ENCODE peak calls at places on chromosomes 12 and 14, in five cellular contexts. One of them, this sample, is unnamed.

GRCh38 chr12:25583545-25583944 is 30.5 kb upstream of the LMNTD1 start:
- DNase-seq in psoas muscle: no peak
- DNase-seq in uterus: peak; percentile 35
- DNase-seq in lower lobe of right lung: no peak
- DNase-seq in epithelial cell of prostate: no peak
- DNase-seq in this sample: peak; percentile 4

GRCh38 chr14:76434220-76434619 is 58.3 kb downstream of the ESRRB start:
- DNase-seq in lower lobe of right lung: no peak
- DNase-seq in epithelial cell of prostate: no peak
- DNase-seq in psoas muscle: no peak
- DNase-seq in uterus: no peak
- DNase-seq in this sample: no peak

GRCh38 chr12:108611884-108612415 is 14.1 kb upstream of the TMEM119 start:
- DNase-seq in lower lobe of right lung: no peak
- DNase-seq in uterus: no peak
- DNase-seq in epithelial cell of prostate: peak; percentile 34
- DNase-seq in psoas muscle: no peak
- DNase-seq in this sample: peak; percentile 83

GRCh38 chr14:68939893-68940613 is 39.0 kb downstream of the ACTN1 start:
- DNase-seq in epithelial cell of prostate: peak; percentile 49
- DNase-seq in psoas muscle: peak; percentile 68
- DNase-seq in lower lobe of right lung: no peak
- DNase-seq in uterus: peak; percentile 77
- DNase-seq in this sample: peak; percentile 70

GRCh38 chr12:50696931-50697330 is 67.0 kb upstream of the ATF1 start:
- DNase-seq in epithelial cell of prostate: no peak
- DNase-seq in lower lobe of right lung: no peak
- DNase-seq in psoas muscle: no peak
- DNase-seq in uterus: no peak
- DNase-seq in this sample: no peak

GRCh38 chr12:117334855-117335587 is 26.4 kb downstream of the NOS1 start:
- DNase-seq in lower lobe of right lung: no peak
- DNase-seq in uterus: no peak
- DNase-seq in epithelial cell of prostate: no peak
- DNase-seq in psoas muscle: no peak
- DNase-seq in this sample: no peak

GRCh38 chr14:61256826-61257468 is 24.2 kb downstream of the TMEM30B start:
- DNase-seq in psoas muscle: no peak
- DNase-seq in epithelial cell of prostate: no peak
- DNase-seq in lower lobe of right lung: no peak
- DNase-seq in uterus: no peak
- DNase-seq in this sample: no peak

GRCh38 chr14:99412122-99413061 is 68.3 kb downstream of the SETD3 start:
- DNase-seq in uterus: no peak
- DNase-seq in epithelial cell of prostate: no peak
- DNase-seq in psoas muscle: no peak
- DNase-seq in lower lobe of right lung: no peak
- DNase-seq in this sample: no peak

GRCh38 chr12:121893901-121894540 is 5.4 kb downstream of the PSMD9 start:
- DNase-seq in epithelial cell of prostate: peak; percentile 37
- DNase-seq in uterus: no peak
- DNase-seq in lower lobe of right lung: no peak
- DNase-seq in psoas muscle: no peak
- DNase-seq in this sample: peak; percentile 78

GRCh38 chr12:103558879-103559278 is 28.2 kb upstream of the STAB2 start:
- DNase-seq in lower lobe of right lung: no peak
- DNase-seq in psoas muscle: no peak
- DNase-seq in epithelial cell of prostate: no peak
- DNase-seq in uterus: no peak
- DNase-seq in this sample: no peak

GRCh38 chr12:62933220-62933870 is 1.6 kb downstream of the PPM1H start:
- DNase-seq in uterus: no peak
- DNase-seq in lower lobe of right lung: no peak
- DNase-seq in psoas muscle: peak; percentile 56
- DNase-seq in epithelial cell of prostate: no peak
- DNase-seq in this sample: no peak

DNA sequence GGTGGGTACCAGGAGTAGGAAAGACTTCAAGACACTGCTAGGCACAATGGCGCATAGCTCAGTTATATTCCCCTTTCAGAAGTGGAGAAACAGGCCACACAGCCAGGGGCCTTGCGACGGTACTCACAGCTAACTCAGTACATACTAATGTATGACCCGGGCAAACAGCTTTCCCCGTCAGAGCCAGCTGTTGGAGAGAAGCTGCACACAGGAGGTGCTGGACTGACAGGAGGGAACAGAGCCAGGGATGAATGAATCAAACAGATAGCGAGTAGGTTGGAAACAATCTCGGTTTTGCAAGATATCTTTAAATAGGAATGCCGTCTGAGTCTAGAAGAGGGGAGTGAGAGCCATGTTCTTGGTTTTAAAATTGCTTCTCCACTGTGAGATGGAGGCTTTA is 45.5 kb downstream of the PRIMA1 start:
- DNase-seq in epithelial cell of prostate: no peak
- DNase-seq in lower lobe of right lung: no peak
- DNase-seq in psoas muscle: peak; percentile 39
- DNase-seq in uterus: peak; percentile 73
- DNase-seq in this sample: no peak
- H3K27ac ChIP-seq in epithelial cell of prostate: no peak overlapping the region
- H3K27ac ChIP-seq in lower lobe of right lung: no peak overlapping the region
- H3K27ac ChIP-seq in psoas muscle: no peak overlapping the region
- H3K27ac ChIP-seq in uterus: peak overlapping the region; percentile 44
- H3K27ac ChIP-seq in this sample: no peak overlapping the region

DNA sequence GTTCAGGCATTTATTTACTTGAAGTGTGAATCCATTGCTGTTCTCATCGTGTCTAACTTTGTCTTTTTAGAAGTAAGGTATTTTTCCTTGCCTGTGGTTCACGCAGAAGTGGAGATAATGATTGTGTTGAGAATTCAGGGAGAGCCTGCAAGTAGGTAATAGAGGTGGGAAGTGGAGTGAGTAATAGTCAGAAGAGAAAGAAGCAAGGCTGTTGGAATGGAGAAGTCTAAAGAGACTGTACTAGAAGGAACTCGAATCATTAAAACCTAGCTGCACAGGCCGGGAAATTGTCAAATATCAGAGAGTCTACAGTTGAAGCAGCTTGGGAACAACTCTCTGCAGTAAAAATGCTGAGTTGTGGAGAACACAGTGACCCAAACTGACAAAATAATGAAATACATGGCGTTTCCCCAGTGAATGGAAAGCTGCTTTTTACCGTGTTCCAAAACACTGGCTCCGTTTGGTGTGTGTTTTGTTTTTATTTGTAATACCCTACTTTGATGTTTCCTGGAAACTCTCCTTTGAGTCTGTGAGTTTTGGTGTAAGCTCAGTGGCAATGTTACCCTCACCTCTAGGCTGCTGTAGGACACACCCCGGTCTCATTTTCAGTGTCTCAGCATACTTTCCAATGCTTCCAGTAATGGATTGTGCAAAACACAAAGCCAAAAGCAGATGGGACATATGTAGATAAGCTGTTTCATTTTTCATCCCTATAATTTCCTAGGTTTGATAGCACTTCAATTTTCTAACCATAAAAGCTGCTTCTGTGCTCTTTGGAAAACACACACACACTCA is 146.6 kb downstream of the CRADD start:
- DNase-seq in uterus: no peak
- DNase-seq in lower lobe of right lung: no peak
- DNase-seq in psoas muscle: no peak
- DNase-seq in epithelial cell of prostate: no peak
- DNase-seq in this sample: no peak
- H3K27ac ChIP-seq in uterus: peak overlapping the region; percentile 77
- H3K27ac ChIP-seq in lower lobe of right lung: peak overlapping the region; percentile 37
- H3K27ac ChIP-seq in psoas muscle: no peak overlapping the region
- H3K27ac ChIP-seq in epithelial cell of prostate: no peak overlapping the region
- H3K27ac ChIP-seq in this sample: no peak overlapping the region

GRCh38 chr12:53483979-53484377 is 15.3 kb downstream of the MAP3K12 start:
- DNase-seq in lower lobe of right lung: no peak
- DNase-seq in uterus: no peak
- DNase-seq in epithelial cell of prostate: no peak
- DNase-seq in psoas muscle: no peak
- DNase-seq in this sample: no peak
- H3K27ac ChIP-seq in lower lobe of right lung: no peak overlapping the region
- H3K27ac ChIP-seq in uterus: no peak overlapping the region
- H3K27ac ChIP-seq in epithelial cell of prostate: peak overlapping the region; percentile 72
- H3K27ac ChIP-seq in psoas muscle: no peak overlapping the region
- H3K27ac ChIP-seq in this sample: peak overlapping the region; percentile 70

DNA sequence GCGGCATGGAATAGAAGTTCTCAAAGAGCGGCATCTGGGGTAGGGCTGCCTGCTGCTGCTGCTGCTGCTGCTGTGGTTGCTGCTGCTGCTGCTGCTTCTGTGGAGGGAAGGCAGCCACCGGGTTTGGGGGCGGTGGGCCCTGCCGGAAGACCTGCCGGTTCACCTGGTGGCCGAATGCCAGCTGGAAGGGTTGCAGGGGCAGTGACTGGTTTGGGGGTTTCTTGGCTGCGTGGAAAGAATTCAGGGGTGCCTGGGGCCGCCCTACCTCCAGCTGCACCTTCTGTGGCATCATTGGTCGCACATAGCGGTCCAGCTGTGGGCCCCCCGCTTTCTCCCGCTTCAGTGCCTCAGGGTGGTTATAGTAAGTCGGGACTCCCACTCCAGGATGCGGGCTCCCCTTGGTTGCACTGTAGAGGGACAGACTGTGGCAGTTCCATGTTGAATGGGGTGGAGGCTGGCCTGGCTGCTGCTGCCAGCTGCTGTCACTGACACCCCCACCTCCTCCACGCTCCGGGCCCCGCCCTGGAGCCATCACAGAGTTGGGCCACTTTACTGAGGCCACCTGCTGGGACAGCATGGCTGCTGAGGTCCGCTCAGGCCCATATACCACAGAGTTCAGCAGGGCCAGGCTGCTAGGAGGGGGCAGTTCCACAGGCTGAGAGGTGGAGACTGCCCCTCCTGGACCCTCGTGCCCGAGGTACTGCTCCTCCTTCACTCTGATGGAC is 25.2 kb upstream of the PNMA1 start:
- DNase-seq in lower lobe of right lung: no peak
- DNase-seq in epithelial cell of prostate: no peak
- DNase-seq in psoas muscle: no peak
- DNase-seq in uterus: no peak
- DNase-seq in this sample: no peak
- H3K27ac ChIP-seq in lower lobe of right lung: peak overlapping the region; percentile 87
- H3K27ac ChIP-seq in epithelial cell of prostate: no peak overlapping the region
- H3K27ac ChIP-seq in psoas muscle: peak overlapping the region; percentile 80
- H3K27ac ChIP-seq in uterus: peak overlapping the region; percentile 92
- H3K27ac ChIP-seq in this sample: peak overlapping the region; percentile 99

DNA sequence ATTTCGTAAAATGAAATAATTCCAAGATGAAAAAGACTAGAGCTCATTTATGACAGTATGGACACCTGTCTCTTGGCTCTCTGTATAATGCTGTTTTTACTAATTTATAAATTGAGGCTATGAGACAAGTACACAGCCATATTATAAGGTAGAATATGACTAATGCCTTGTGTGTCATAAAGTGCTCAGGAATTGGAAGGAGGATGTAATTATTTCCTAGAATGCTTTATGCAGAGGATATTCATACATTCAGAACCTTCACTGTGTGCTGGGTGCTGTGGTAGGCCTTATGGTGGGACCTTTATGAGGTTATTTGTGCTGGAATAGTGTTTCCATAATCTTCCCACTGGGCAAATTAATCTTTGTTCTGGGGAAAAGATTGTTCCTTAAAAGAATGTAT is 13.3 kb downstream of the PCNX1 start:
- DNase-seq in epithelial cell of prostate: no peak
- DNase-seq in lower lobe of right lung: no peak
- DNase-seq in uterus: no peak
- DNase-seq in psoas muscle: no peak
- DNase-seq in this sample: no peak
- H3K27ac ChIP-seq in epithelial cell of prostate: peak overlapping the region; percentile 39
- H3K27ac ChIP-seq in lower lobe of right lung: no peak overlapping the region
- H3K27ac ChIP-seq in uterus: no peak overlapping the region
- H3K27ac ChIP-seq in psoas muscle: no peak overlapping the region
- H3K27ac ChIP-seq in this sample: no peak overlapping the region

GRCh38 chr14:39734306-39734705 is 302.1 kb upstream of the FBXO33 start:
- DNase-seq in psoas muscle: no peak
- DNase-seq in epithelial cell of prostate: no peak
- DNase-seq in lower lobe of right lung: no peak
- DNase-seq in uterus: no peak
- DNase-seq in this sample: no peak

GRCh38 chr14:39731912-39732311 is 299.7 kb upstream of the FBXO33 start:
- DNase-seq in epithelial cell of prostate: no peak
- DNase-seq in lower lobe of right lung: no peak
- DNase-seq in uterus: no peak
- DNase-seq in psoas muscle: no peak
- DNase-seq in this sample: no peak

GRCh38 chr14:39733741-39734140 is 301.5 kb upstream of the FBXO33 start:
- DNase-seq in lower lobe of right lung: no peak
- DNase-seq in epithelial cell of prostate: no peak
- DNase-seq in psoas muscle: no peak
- DNase-seq in uterus: no peak
- DNase-seq in this sample: no peak
- H3K27ac ChIP-seq in lower lobe of right lung: no peak overlapping the region
- H3K27ac ChIP-seq in epithelial cell of prostate: no peak overlapping the region
- H3K27ac ChIP-seq in psoas muscle: no peak overlapping the region
- H3K27ac ChIP-seq in uterus: no peak overlapping the region
- H3K27ac ChIP-seq in this sample: no peak overlapping the region

DNA sequence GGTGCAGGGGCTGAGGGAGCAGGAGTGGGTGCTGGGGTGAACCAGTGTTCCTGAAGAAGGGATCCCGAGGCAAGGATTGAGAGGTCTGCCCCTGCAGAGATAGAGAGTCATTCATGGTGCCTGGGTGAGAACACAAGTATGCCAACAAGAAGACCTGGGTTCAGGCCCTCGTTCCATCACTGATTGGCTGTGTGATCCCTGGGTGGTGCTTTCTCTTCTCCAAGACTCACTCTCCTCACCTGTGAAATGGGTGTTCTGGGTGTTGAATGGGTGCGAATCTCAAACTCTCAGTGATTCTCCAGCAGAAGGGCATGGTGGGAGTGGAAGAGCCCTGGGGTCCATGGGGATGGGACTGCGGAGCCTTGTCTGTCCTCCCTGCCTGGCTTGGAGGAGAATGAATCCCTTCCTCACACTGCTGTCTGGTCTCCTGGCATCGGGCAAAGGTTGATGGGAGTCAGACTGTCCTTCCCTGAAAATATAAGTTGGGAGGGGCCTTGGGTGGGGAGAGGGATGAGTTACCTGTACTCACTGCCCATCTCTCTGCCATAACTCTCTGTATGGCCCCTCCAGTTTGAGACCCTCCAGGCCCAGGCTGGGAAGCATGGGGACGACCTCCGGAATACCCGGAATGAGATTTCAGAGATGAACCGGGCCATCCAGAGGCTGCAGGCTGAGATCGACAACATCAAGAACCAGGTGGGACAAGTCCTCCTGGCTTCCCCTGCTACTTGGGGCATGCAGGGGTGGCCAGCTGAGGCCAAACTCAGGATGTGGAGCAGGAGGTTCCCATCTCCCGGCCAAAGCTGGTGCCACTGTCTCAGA is 9.6 kb downstream of the KRT7 start:
- DNase-seq in lower lobe of right lung: no peak
- DNase-seq in psoas muscle: peak; percentile 28
- DNase-seq in uterus: no peak
- DNase-seq in epithelial cell of prostate: no peak
- DNase-seq in this sample: no peak
- H3K27ac ChIP-seq in lower lobe of right lung: no peak overlapping the region
- H3K27ac ChIP-seq in psoas muscle: no peak overlapping the region
- H3K27ac ChIP-seq in uterus: no peak overlapping the region
- H3K27ac ChIP-seq in epithelial cell of prostate: peak overlapping the region; percentile 98
- H3K27ac ChIP-seq in this sample: peak overlapping the region; percentile 100

GRCh38 chr12:110071504-110071903 is 23.2 kb upstream of the C12orf76 start:
- DNase-seq in uterus: no peak
- DNase-seq in epithelial cell of prostate: no peak
- DNase-seq in psoas muscle: no peak
- DNase-seq in lower lobe of right lung: no peak
- DNase-seq in this sample: no peak
- H3K27ac ChIP-seq in uterus: no peak overlapping the region
- H3K27ac ChIP-seq in epithelial cell of prostate: no peak overlapping the region
- H3K27ac ChIP-seq in psoas muscle: no peak overlapping the region
- H3K27ac ChIP-seq in lower lobe of right lung: no peak overlapping the region
- H3K27ac ChIP-seq in this sample: no peak overlapping the region

This sample was measured in RWPE1.